ENCODE peak calls at places on chromosomes 13 and 19, in four cellular contexts. Y is K562, C is GM12878, T is HepG2. A is an unnamed sample.

GRCh38 chr19:6276447-6276846 is 3.3 kb downstream of the MLLT1 start:
- DNase-seq in Y (peak), C (no peak), T (no peak), A (no peak)

GRCh38 chr13:39855236-39855635 is 199.8 kb downstream of the COG6 start:
- DNase-seq in T (no peak), C (no peak), Y (no peak), A (no peak)

GRCh38 chr13:111115051-111115840 is at the start of gene ARHGEF7:
- DNase-seq in Y (no peak), T (no peak), C (no peak), A (peak)

GRCh38 chr13:110334256-110334655 is 27.2 kb downstream of the COL4A2 start:
- DNase-seq in C (no peak), Y (no peak), T (no peak), A (no peak)

GRCh38 chr13:110109140-110109783 is 197.7 kb downstream of the COL4A1 start:
- DNase-seq in C (no peak), T (no peak), Y (no peak), A (no peak)

GRCh38 chr19:1783874-1784273 is 28.2 kb downstream of the ATP8B3 start:
- DNase-seq in C (no peak), Y (no peak), T (no peak), A (no peak)

GRCh38 chr13:43924549-43925245 is 45.0 kb downstream of the LACC1 start:
- DNase-seq in T (no peak), C (peak), Y (no peak), A (no peak)

GRCh38 chr19:51060336-51060735 is 4.6 kb downstream of the KLK13 start:
- DNase-seq in C (no peak), Y (no peak), T (no peak), A (no peak)

GRCh38 chr19:48394331-48395169 is 1.1 kb downstream of the GRIN2D start:
- DNase-seq in T (no peak), Y (no peak), C (no peak), A (peak)

GRCh38 chr13:58946274-58946673 is 1217.5 kb downstream of the DIAPH3 start:
- DNase-seq in C (no peak), Y (no peak), T (no peak), A (no peak)

GRCh38 chr19:21694171-21694906 is 73.0 kb downstream of the ZNF100 start:
- DNase-seq in T (no peak), Y (peak), C (no peak), A (no peak)

GRCh38 chr13:93249259-93249917 is 22.8 kb downstream of the GPC6 start:
- DNase-seq in T (peak), C (no peak), Y (no peak), A (no peak)

GRCh38 chr13:38803566-38803965 is 116.7 kb downstream of the FREM2 start:
- DNase-seq in Y (no peak), C (no peak), T (no peak), A (peak)

GRCh38 chr19:51439021-51439465 is 19.2 kb downstream of the SIGLEC8 start:
- DNase-seq in C (no peak), Y (no peak), T (peak), A (peak)

GRCh38 chr19:53883741-53884140 is 1.7 kb downstream of the PRKCG start:
- DNase-seq in Y (no peak), C (no peak), T (no peak), A (peak)

GRCh38 chr19:56253737-56254136 is 18.8 kb upstream of the EDDM13 start:
- DNase-seq in T (peak), C (no peak), Y (peak), A (peak)

GRCh38 chr13:40172149-40172591 is 494.3 kb downstream of the FOXO1 start:
- DNase-seq in T (no peak), Y (no peak), C (no peak), A (peak)

GRCh38 chr19:49664171-49665070 is 1.2 kb downstream of the IRF3 start:
- DNase-seq in C (no peak), Y (peak), T (peak), A (peak)

GRCh38 chr19:9132422-9132821 is 5.7 kb upstream of the OR7G3 start:
- DNase-seq in T (no peak), Y (no peak), C (no peak), A (no peak)

GRCh38 chr19:46608178-46608577 is 7.0 kb downstream of the CALM3 start:
- DNase-seq in C (no peak), T (no peak), Y (no peak), A (no peak)

GRCh38 chr19:47228937-47229673 is 1.9 kb downstream of the BBC3 start:
- DNase-seq in T (peak), C (no peak), Y (no peak), A (no peak)

GRCh38 chr13:99661791-99662190 is 160.5 kb downstream of the TM9SF2 start:
- DNase-seq in Y (no peak), T (no peak), C (no peak), A (peak)

GRCh38 chr19:42323473-42323851 is 2.0 kb upstream of the MEGF8 start:
- DNase-seq in T (no peak), C (no peak), Y (no peak), A (peak)
- H3K4me2 ChIP-seq in T (no peak), C (no peak), Y (no peak), A (peak)

DNA sequence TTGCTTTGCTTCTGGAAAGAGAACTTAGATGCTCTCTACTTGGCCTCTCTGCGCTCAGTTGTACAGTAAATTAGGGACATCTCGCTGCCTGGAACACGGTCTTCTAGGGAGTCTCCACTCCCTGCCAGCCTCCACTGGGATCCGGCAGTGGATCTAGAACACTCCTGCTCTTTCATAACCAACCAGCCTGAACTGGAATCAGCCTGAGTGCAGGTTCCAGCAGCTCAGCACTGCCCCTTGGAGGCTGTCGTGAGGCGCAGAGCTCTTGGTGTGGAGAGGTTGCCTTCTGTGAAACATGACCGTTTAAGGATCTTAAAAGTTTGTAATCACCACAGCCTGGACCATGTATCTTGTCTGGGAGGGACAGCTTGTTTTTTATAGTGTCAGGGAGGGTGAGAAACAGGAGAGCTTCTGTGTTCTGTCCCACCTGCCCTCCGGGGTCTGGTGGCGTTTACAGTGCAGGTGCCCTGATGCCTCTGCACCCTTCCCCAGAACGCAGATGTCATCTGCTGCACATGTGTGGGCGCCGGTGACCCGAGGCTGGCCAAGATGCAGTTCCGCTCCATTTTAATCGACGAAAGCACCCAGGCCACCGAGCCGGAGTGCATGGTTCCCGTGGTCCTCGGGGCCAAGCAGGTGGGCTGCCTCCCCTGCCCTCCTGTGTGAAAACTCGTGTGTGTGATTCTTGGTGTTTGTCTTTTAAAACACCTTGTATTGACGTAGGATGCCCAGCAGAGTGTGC is 24.8 kb downstream of the UPF1 start:
- DNase-seq in C (no peak), T (no peak), Y (no peak), A (peak)
- TF ChIP-seq JUNB in C (no peak), T (no peak), Y (no peak), A (no peak)

DNA sequence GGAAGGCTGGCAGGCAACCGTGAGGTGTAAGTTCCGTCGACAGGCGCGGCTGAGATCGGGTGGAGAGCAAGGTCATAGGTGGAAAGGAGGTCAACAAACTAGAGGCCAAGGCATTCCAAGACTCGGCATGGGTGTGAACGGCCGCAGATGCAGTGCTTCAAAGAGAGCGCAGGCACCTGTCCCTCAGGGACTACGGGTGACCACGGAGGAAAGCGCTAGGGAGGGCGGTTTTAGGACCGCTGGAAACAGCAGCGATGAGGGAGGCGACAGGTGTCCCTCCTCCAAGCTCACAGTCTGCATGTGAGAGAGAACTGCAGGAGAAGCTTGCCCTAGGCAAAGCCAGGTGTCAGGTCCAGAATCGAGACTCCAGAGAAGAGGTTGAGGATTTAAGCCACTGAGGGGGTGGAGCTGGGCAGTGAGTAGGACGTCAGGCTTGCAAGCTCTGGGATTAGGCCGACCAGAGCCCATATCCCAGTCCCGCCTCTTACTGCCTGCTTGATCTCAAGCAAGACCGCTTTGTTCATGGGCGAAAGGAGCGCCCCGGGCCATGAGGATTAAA is 1.6 kb upstream of the MLNR start:
- DNase-seq in C (no peak), T (no peak), Y (no peak), A (peak)
- TF ChIP-seq EZH2 in C (no peak), T (no peak), Y (no peak), A (no peak)

DNA sequence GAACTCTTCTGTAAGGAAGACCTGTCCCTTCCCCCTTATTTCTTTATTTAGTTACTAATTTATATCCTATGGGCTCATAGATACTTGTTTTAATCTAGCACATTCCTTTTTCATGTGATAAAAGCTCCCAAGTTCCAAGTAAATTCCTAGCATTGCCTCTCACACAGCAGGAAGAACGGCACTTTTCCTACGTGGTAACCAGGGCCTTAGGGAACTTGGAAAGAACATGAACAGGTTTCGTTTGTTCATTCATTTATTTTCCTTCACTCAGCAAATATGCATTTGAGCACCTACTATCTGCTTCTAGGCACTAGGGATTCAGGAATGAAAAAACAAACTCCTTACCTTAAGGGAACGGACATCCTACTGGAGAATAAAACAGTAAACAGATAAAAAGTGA is 125.1 kb downstream of the SIPA1L3 start:
- DNase-seq in C (no peak), Y (no peak), T (no peak), A (peak)
- H3K4me2 ChIP-seq in C (no peak), Y (no peak), T (no peak), A (no peak)

A was measured in GM23338.